ENCODE peak calls at places on chromosomes 6 and 20, in six cellular contexts. X is adrenal gland; G is stimulated activated naive CD8-positive, alpha-beta T cell treated with anti-CD3 and anti-CD28 coated beads, Interleukin-15, amount 100 ng/mL, for 72 hours; V is caudate nucleus; W is GM23338; E is activated CD4-positive, CD25-positive, alpha-beta regulatory T cell treated with anti-CD3 and anti-CD28 coated beads, Interleukin-2, amount 50 U/mL, for 72 hours. L is an unnamed sample.

GRCh38 chr6:36514554-36515456 is 32.5 kb downstream of the STK38 start:
- DNase-seq in E (no peak), X (no peak), W (no peak), G (no peak), V (no peak), L (no peak)

GRCh38 chr6:134896881-134897280 is 53.0 kb downstream of the ALDH8A1 start:
- DNase-seq in G (no peak), V (no peak), E (no peak), X (no peak), W (no peak), L (no peak)

GRCh38 chr6:143264291-143264834 is 186.1 kb downstream of the ADAT2 start:
- DNase-seq in W (no peak), X (no peak), G (no peak), E (no peak), V (no peak), L (no peak)

GRCh38 chr6:25014806-25015560 is 79.2 kb upstream of the RIPOR2 start:
- DNase-seq in G (peak), V (no peak), X (no peak), W (peak), E (no peak), L (no peak)

GRCh38 chr20:18677126-18677525 is 89.3 kb downstream of the DTD1 start:
- DNase-seq in W (no peak), X (no peak), G (no peak), E (no peak), V (no peak), L (no peak)

GRCh38 chr6:85449818-85450577 is at the start of gene NT5E:
- DNase-seq in X (peak), V (no peak), G (peak), E (no peak), W (peak), L (peak)

GRCh38 chr6:41367700-41368099 is 32.3 kb downstream of the NCR2 start:
- DNase-seq in E (no peak), X (peak), W (peak), V (no peak), G (no peak), L (peak)

GRCh38 chr6:116450769-116451740 is 10.1 kb upstream of the CALHM6 start:
- DNase-seq in E (no peak), V (no peak), X (no peak), W (peak), G (no peak), L (no peak)